ENCODE peak calls at places on chromosomes 16 and 17, in seven cellular contexts. E, P, T, R, D, L and S are unnamed samples.

GRCh38 chr17:3887811-3888210 is 5.0 kb downstream of the CAMKK1 start:
- DNase-seq in E (no peak), T (no peak), D (no peak), P (no peak), L (no peak), R (no peak), S (no peak)

GRCh38 chr17:41734949-41735313 is 488 bp upstream of the HAP1 start:
- DNase-seq in E (no peak), L (no peak), R (no peak), D (no peak), P (no peak), T (no peak), S (no peak)

GRCh38 chr16:69017036-69017783 is 88.2 kb upstream of the HAS3 start:
- DNase-seq in D (no peak), T (no peak), P (peak; percentile 20), R (peak; percentile 65), L (no peak), E (no peak), S (no peak)

GRCh38 chr17:17422641-17423040 is 54.2 kb upstream of the MED9 start:
- DNase-seq in T (no peak), R (no peak), D (no peak), E (no peak), P (no peak), L (no peak), S (peak; percentile 48)

GRCh38 chr17:81256616-81257015 is 17.5 kb downstream of the NDUFAF8 start:
- DNase-seq in D (no peak), T (no peak), R (peak; percentile 50), P (no peak), E (no peak), L (no peak), S (no peak)

GRCh38 chr17:79850571-79851460 is 11.6 kb upstream of the CBX4 start:
- DNase-seq in R (no peak), D (no peak), T (no peak), P (no peak), L (no peak), E (no peak), S (no peak)

GRCh38 chr16:3980311-3981111 is 100.0 kb upstream of the CREBBP start:
- DNase-seq in R (no peak), P (no peak), T (no peak), D (no peak), L (no peak), E (no peak), S (no peak)

GRCh38 chr16:25553711-25554436 is 137.9 kb upstream of the HS3ST4 start:
- DNase-seq in P (peak; percentile 89), L (no peak), R (no peak), E (no peak), T (no peak), D (no peak), S (no peak)

GRCh38 chr17:63436523-63437110 is 9.5 kb downstream of the CYB561 start:
- DNase-seq in D (no peak), T (no peak), P (no peak), R (no peak), E (no peak), L (no peak), S (no peak)

GRCh38 chr17:71237903-71238538 is 882.8 kb upstream of the SOX9 start:
- DNase-seq in L (no peak), E (no peak), R (no peak), T (no peak), P (peak; percentile 25), D (no peak), S (no peak)

GRCh38 chr17:48335858-48336500 is 94.0 kb downstream of the SKAP1 start:
- DNase-seq in T (no peak), P (peak; percentile 60), E (no peak), D (no peak), L (no peak), R (no peak), S (no peak)

DNA sequence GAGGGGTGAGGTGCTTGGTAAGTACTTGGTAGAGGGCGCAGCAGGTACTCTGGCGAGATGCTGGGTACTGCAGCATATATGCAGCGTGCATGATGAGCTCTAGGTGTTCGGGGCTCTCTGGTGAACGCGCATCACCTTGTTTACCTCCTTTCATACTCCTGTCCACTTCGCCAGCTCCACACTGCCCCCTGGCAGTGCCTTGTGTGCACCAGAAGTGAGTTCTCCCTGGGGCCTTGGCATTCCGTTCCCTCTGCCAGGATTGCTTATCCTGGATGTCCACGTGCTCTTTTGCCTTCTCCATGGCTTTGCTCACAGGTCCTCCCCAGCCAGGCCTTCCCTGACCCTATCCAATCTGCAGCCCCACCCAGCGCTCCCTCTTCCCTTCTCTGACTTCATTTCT is 154.2 kb downstream of the MRM1 start:
- DNase-seq in R (no peak), E (no peak), T (no peak), P (no peak), D (no peak), L (no peak), S (no peak)
- TF ChIP-seq CTCF in R (peak; percentile 66), E (peak; percentile 53), T (no peak), P (peak; percentile 65), D (peak; percentile 22), L (no peak), S (no peak)

DNA sequence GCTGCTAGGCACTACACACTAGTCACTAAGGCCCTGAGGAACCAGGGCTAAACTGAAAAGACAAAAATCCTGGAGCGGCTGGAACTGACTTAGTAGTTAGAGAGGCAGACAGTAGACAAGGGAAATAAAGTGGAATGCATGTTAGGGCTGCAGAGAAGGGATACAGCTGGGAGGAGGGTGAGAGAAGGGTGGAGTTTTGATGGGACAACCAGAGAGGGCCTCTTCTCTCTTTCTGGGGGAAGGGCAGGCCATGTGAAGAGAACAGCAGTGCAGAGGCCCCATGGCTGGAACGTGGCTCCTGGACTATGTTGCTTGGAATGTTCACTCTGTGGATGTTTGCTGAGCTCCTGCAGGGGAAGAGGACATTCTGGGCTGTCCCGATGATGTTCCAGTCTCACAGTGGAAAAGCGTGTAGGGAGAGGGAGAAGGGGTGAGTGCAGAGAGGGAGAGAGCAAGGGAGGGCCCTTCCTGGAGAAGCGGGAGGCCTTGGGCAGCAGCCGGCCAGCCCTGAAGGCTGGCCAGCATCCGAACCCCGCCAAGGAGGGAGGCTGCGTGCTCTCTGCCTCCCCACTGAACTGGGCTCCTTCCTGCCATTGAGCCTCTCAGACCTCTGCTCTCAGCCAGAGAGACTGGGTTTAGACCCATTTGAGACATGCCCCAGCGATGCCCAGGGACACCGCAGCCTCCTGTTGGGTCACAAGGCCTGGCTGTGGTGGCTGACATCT is 33.1 kb upstream of the GSE1 start:
- DNase-seq in L (no peak), E (no peak), P (no peak), R (no peak), T (no peak), D (no peak), S (no peak)
- TF ChIP-seq CTCF in L (no peak), E (no peak), P (no peak), R (no peak), T (no peak), D (no peak), S (no peak)

GRCh38 chr17:9124554-9124935 is 103.2 kb downstream of the NTN1 start:
- DNase-seq in E (no peak), P (no peak), D (no peak), T (no peak), R (no peak), L (no peak), S (no peak)

GRCh38 chr17:9121186-9121820 is 100.0 kb downstream of the NTN1 start:
- DNase-seq in P (no peak), R (no peak), D (no peak), L (no peak), T (peak; percentile 34), E (no peak), S (no peak)

GRCh38 chr17:9123594-9124553 is 102.6 kb downstream of the NTN1 start:
- DNase-seq in R (no peak), P (no peak), E (no peak), L (no peak), D (peak; percentile 21), T (no peak), S (no peak)

GRCh38 chr17:9116861-9117568 is 95.7 kb downstream of the NTN1 start:
- DNase-seq in E (no peak), L (no peak), T (no peak), D (no peak), R (no peak), P (no peak), S (no peak)

GRCh38 chr17:9120471-9120870 is 99.2 kb downstream of the NTN1 start:
- DNase-seq in D (peak; percentile 29), L (no peak), P (no peak), R (no peak), E (no peak), T (no peak), S (no peak)
- TF ChIP-seq CTCF in D (no peak), L (no peak), P (peak; percentile 45), R (peak; percentile 33), E (no peak), T (no peak), S (no peak)

GRCh38 chr17:43024407-43025289 is at the start of gene RND2:
- DNase-seq in P (peak; percentile 95), L (peak; percentile 75), E (peak; percentile 75), T (peak; percentile 94), R (peak; percentile 63), D (peak; percentile 90), S (peak; percentile 94)
- TF ChIP-seq CTCF in P (peak; percentile 89), L (no peak), E (peak; percentile 21), T (peak; percentile 83), R (peak; percentile 89), D (peak; percentile 57), S (peak; percentile 70)

GRCh38 chr17:38568845-38569510 is 36.8 kb downstream of the SRCIN1 start:
- DNase-seq in P (no peak), L (no peak), T (no peak), R (no peak), D (no peak), E (no peak), S (no peak)
- TF ChIP-seq CTCF in P (no peak), L (no peak), T (no peak), R (no peak), D (no peak), E (no peak), S (no peak)